ENCODE peak calls at places on chromosomes 6 and 20, in seven cellular contexts. G, E, O, X, N, I and U are unnamed samples.
A peak's percentile ranks its signal among the peaks of the same experiment; 100 is the strongest.

GRCh38 chr20:61978491-61978890 is 87.2 kb downstream of the TAF4 start:
- DNase-seq in G (no peak), E (no peak), O (no peak), X (no peak), N (no peak), I (no peak), U (no peak)

GRCh38 chr6:41901882-41902519 is 6.8 kb upstream of the USP49 start:
- DNase-seq in G (peak; percentile 32), E (no peak), O (no peak), X (peak; percentile 24), N (no peak), I (peak; percentile 63), U (no peak)

GRCh38 chr6:81614292-81614691 is 138.2 kb downstream of the TENT5A start:
- DNase-seq in G (peak; percentile 25), E (no peak), O (peak; percentile 36), X (no peak), N (peak; percentile 27), I (peak; percentile 65), U (no peak)

GRCh38 chr6:124961784-124962611 is at the start of gene RNF217:
- DNase-seq in G (peak; percentile 51), E (no peak), O (no peak), X (peak; percentile 57), N (peak; percentile 55), I (peak; percentile 72), U (peak; percentile 56)

GRCh38 chr6:150813319-150813992 is 52.0 kb upstream of the MTHFD1L start:
- DNase-seq in G (peak; percentile 59), E (peak; percentile 92), O (no peak), X (peak; percentile 9), N (no peak), I (peak; percentile 56), U (no peak)

GRCh38 chr6:68313911-68314310 is 321.2 kb upstream of the ADGRB3 start:
- DNase-seq in G (no peak), E (no peak), O (no peak), X (no peak), N (no peak), I (peak; percentile 10), U (no peak)

GRCh38 chr20:47150403-47151152 is 205.9 kb downstream of the ZMYND8 start:
- DNase-seq in G (peak; percentile 85), E (peak; percentile 75), O (peak; percentile 27), X (peak; percentile 86), N (peak; percentile 64), I (peak; percentile 78), U (peak; percentile 60)

GRCh38 chr20:43940518-43941225 is 26.0 kb downstream of the TOX2 start:
- DNase-seq in G (no peak), E (no peak), O (no peak), X (no peak), N (no peak), I (no peak), U (no peak)

GRCh38 chr6:139124887-139125672 is 9.8 kb upstream of the HECA start:
- DNase-seq in G (peak; percentile 60), E (peak; percentile 70), O (no peak), X (peak; percentile 39), N (peak; percentile 69), I (peak; percentile 75), U (peak; percentile 16)

GRCh38 chr6:31546339-31546961 is at the start of gene ATP6V1G2:
- DNase-seq in G (peak; percentile 94), E (peak; percentile 94), O (peak; percentile 63), X (peak; percentile 98), N (peak; percentile 89), I (peak; percentile 89), U (peak; percentile 93)

GRCh38 chr6:98416027-98416426 is 418.3 kb upstream of the POU3F2 start:
- DNase-seq in G (no peak), E (no peak), O (no peak), X (no peak), N (no peak), I (no peak), U (no peak)

GRCh38 chr6:157272866-157273755 is 50.2 kb downstream of the TMEM242 start:
- DNase-seq in G (no peak), E (no peak), O (no peak), X (no peak), N (no peak), I (no peak), U (no peak)

GRCh38 chr6:24836116-24836515 is 37.4 kb upstream of the ARMH2 start:
- DNase-seq in G (no peak), E (no peak), O (no peak), X (no peak), N (no peak), I (no peak), U (no peak)

GRCh38 chr20:47487175-47487917 is 14.3 kb upstream of the NCOA3 start:
- DNase-seq in G (no peak), E (no peak), O (no peak), X (no peak), N (no peak), I (peak; percentile 15), U (no peak)

GRCh38 chr6:26067367-26067766 is 19.9 kb upstream of the HFE start:
- DNase-seq in G (no peak), E (no peak), O (no peak), X (peak; percentile 18), N (no peak), I (no peak), U (no peak)

GRCh38 chr6:11833626-11834592 is 55.3 kb upstream of the ADTRP start:
- DNase-seq in G (no peak), E (no peak), O (no peak), X (no peak), N (peak; percentile 49), I (no peak), U (no peak)

GRCh38 chr6:96675617-96676016 is 112.7 kb downstream of the FHL5 start:
- DNase-seq in G (no peak), E (no peak), O (no peak), X (no peak), N (no peak), I (no peak), U (no peak)

GRCh38 chr6:152201134-152201533 is 393.7 kb downstream of the ESR1 start:
- DNase-seq in G (no peak), E (no peak), O (no peak), X (no peak), N (no peak), I (no peak), U (no peak)

GRCh38 chr6:11607381-11607780 is 69.8 kb downstream of the TMEM170B start:
- DNase-seq in G (no peak), E (no peak), O (no peak), X (no peak), N (peak; percentile 35), I (peak; percentile 74), U (no peak)

GRCh38 chr6:97656236-97656635 is 373.2 kb upstream of the MMS22L start:
- DNase-seq in G (no peak), E (no peak), O (no peak), X (no peak), N (no peak), I (no peak), U (no peak)

GRCh38 chr6:143108278-143108677 is 47.6 kb downstream of the AIG1 start:
- DNase-seq in G (no peak), E (no peak), O (no peak), X (no peak), N (no peak), I (no peak), U (no peak)

GRCh38 chr20:3082306-3082951 is 2.1 kb downstream of the AVP start:
- DNase-seq in G (no peak), E (no peak), O (no peak), X (no peak), N (no peak), I (no peak), U (no peak)

GRCh38 chr20:1177680-1178079 is 7.1 kb downstream of the TMEM74B start:
- DNase-seq in G (peak; percentile 27), E (peak; percentile 21), O (no peak), X (peak; percentile 10), N (no peak), I (no peak), U (no peak)